ENCODE peak calls at places on chromosomes 11 and 22, in six cellular contexts. One of them, this sample, is unnamed.

GRCh38 chr11:1225386-1226225 is 2.7 kb downstream of the MUC5B start:
- DNase-seq in A549: no peak
- DNase-seq in HepG2: no peak
- DNase-seq in NB4: no peak
- DNase-seq in K562: no peak
- DNase-seq in endothelial cell of umbilical vein: no peak
- DNase-seq in this sample: no peak

GRCh38 chr22:36918730-36919129 is 5.3 kb downstream of the CSF2RB start:
- DNase-seq in A549: no peak
- DNase-seq in HepG2: no peak
- DNase-seq in NB4: no peak
- DNase-seq in K562: no peak
- DNase-seq in endothelial cell of umbilical vein: no peak
- DNase-seq in this sample: no peak

GRCh38 chr11:9459573-9460321 is 1.1 kb upstream of the ZNF143 start:
- DNase-seq in A549: peak; percentile 66
- DNase-seq in HepG2: peak; percentile 35
- DNase-seq in NB4: peak; percentile 69
- DNase-seq in K562: peak; percentile 61
- DNase-seq in endothelial cell of umbilical vein: peak; percentile 70
- DNase-seq in this sample: no peak

GRCh38 chr11:36628765-36629199 is 30.7 kb upstream of the RAG2 start:
- DNase-seq in A549: no peak
- DNase-seq in HepG2: no peak
- DNase-seq in NB4: no peak
- DNase-seq in K562: no peak
- DNase-seq in endothelial cell of umbilical vein: no peak
- DNase-seq in this sample: no peak

GRCh38 chr22:16922076-16922475 is 85.9 kb downstream of the GAB4 start:
- DNase-seq in A549: no peak
- DNase-seq in HepG2: no peak
- DNase-seq in NB4: no peak
- DNase-seq in K562: no peak
- DNase-seq in endothelial cell of umbilical vein: no peak
- DNase-seq in this sample: no peak

GRCh38 chr22:28538922-28539321 is 140.7 kb downstream of the TTC28 start:
- DNase-seq in A549: no peak
- DNase-seq in HepG2: no peak
- DNase-seq in NB4: no peak
- DNase-seq in K562: no peak
- DNase-seq in endothelial cell of umbilical vein: no peak
- DNase-seq in this sample: no peak

GRCh38 chr22:19147193-19147780 is 2.8 kb downstream of the GSC2 start:
- DNase-seq in A549: no peak
- DNase-seq in HepG2: no peak
- DNase-seq in NB4: no peak
- DNase-seq in K562: no peak
- DNase-seq in endothelial cell of umbilical vein: no peak
- DNase-seq in this sample: no peak

GRCh38 chr11:134660416-134660815 is 248.4 kb upstream of the B3GAT1 start:
- DNase-seq in A549: no peak
- DNase-seq in HepG2: no peak
- DNase-seq in NB4: no peak
- DNase-seq in K562: no peak
- DNase-seq in endothelial cell of umbilical vein: no peak
- DNase-seq in this sample: no peak

GRCh38 chr22:38751422-38752346 is 4.1 kb downstream of the SUN2 start:
- DNase-seq in A549: no peak
- DNase-seq in HepG2: no peak
- DNase-seq in NB4: peak; percentile 91
- DNase-seq in K562: no peak
- DNase-seq in endothelial cell of umbilical vein: no peak
- DNase-seq in this sample: peak; percentile 65

GRCh38 chr11:95283653-95284052 is 52.7 kb upstream of the SESN3 start:
- DNase-seq in A549: no peak
- DNase-seq in HepG2: no peak
- DNase-seq in NB4: peak; percentile 26
- DNase-seq in K562: no peak
- DNase-seq in endothelial cell of umbilical vein: no peak
- DNase-seq in this sample: no peak

GRCh38 chr22:39984006-39984405 is 10.7 kb upstream of the FAM83F start:
- DNase-seq in A549: no peak
- DNase-seq in HepG2: no peak
- DNase-seq in NB4: no peak
- DNase-seq in K562: peak; percentile 50
- DNase-seq in endothelial cell of umbilical vein: no peak
- DNase-seq in this sample: no peak

GRCh38 chr22:30602049-30602448 is 4.9 kb upstream of the TCN2 start:
- DNase-seq in A549: peak; percentile 62
- DNase-seq in HepG2: peak; percentile 47
- DNase-seq in NB4: peak; percentile 65
- DNase-seq in K562: peak; percentile 45
- DNase-seq in endothelial cell of umbilical vein: peak; percentile 26
- DNase-seq in this sample: no peak

GRCh38 chr11:33638608-33639007 is 62.0 kb downstream of the C11orf91 start:
- DNase-seq in A549: no peak
- DNase-seq in HepG2: no peak
- DNase-seq in NB4: no peak
- DNase-seq in K562: no peak
- DNase-seq in endothelial cell of umbilical vein: no peak
- DNase-seq in this sample: no peak

GRCh38 chr11:27977031-27977430 is 130.9 kb downstream of the KIF18A start:
- DNase-seq in A549: peak; percentile 10
- DNase-seq in HepG2: no peak
- DNase-seq in NB4: no peak
- DNase-seq in K562: no peak
- DNase-seq in endothelial cell of umbilical vein: no peak
- DNase-seq in this sample: no peak

GRCh38 chr22:19047993-19048392 is 74.2 kb downstream of the DGCR2 start:
- DNase-seq in A549: no peak
- DNase-seq in HepG2: no peak
- DNase-seq in NB4: no peak
- DNase-seq in K562: no peak
- DNase-seq in endothelial cell of umbilical vein: no peak
- DNase-seq in this sample: no peak

GRCh38 chr11:126968915-126969314 is 31.7 kb downstream of the KIRREL3 start:
- DNase-seq in A549: no peak
- DNase-seq in HepG2: no peak
- DNase-seq in NB4: peak; percentile 13
- DNase-seq in K562: peak; percentile 3
- DNase-seq in endothelial cell of umbilical vein: no peak
- DNase-seq in this sample: no peak

GRCh38 chr11:117969160-117969991 is 16.8 kb upstream of the IL10RA start:
- DNase-seq in A549: no peak
- DNase-seq in HepG2: no peak
- DNase-seq in NB4: no peak
- DNase-seq in K562: no peak
- DNase-seq in endothelial cell of umbilical vein: no peak
- DNase-seq in this sample: no peak

GRCh38 chr22:29331213-29331612 is 15.7 kb upstream of the RASL10A start:
- DNase-seq in A549: no peak
- DNase-seq in HepG2: no peak
- DNase-seq in NB4: no peak
- DNase-seq in K562: no peak
- DNase-seq in endothelial cell of umbilical vein: no peak
- DNase-seq in this sample: no peak

GRCh38 chr11:126914941-126915340 is 85.6 kb downstream of the KIRREL3 start:
- DNase-seq in A549: no peak
- DNase-seq in HepG2: no peak
- DNase-seq in NB4: no peak
- DNase-seq in K562: no peak
- DNase-seq in endothelial cell of umbilical vein: no peak
- DNase-seq in this sample: no peak

GRCh38 chr11:67316882-67317364 is 13.6 kb downstream of the SSH3 start:
- DNase-seq in A549: no peak
- DNase-seq in HepG2: no peak
- DNase-seq in NB4: no peak
- DNase-seq in K562: no peak
- DNase-seq in endothelial cell of umbilical vein: no peak
- DNase-seq in this sample: no peak

GRCh38 chr11:85893378-85893777 is 38.2 kb downstream of the CCDC83 start:
- DNase-seq in A549: no peak
- DNase-seq in HepG2: no peak
- DNase-seq in NB4: no peak
- DNase-seq in K562: no peak
- DNase-seq in endothelial cell of umbilical vein: no peak
- DNase-seq in this sample: no peak

GRCh38 chr22:34847072-34847471 is 218.9 kb upstream of the ISX start:
- DNase-seq in A549: no peak
- DNase-seq in HepG2: no peak
- DNase-seq in NB4: no peak
- DNase-seq in K562: no peak
- DNase-seq in endothelial cell of umbilical vein: no peak
- DNase-seq in this sample: peak; percentile 36

GRCh38 chr11:32987851-32988250 is 27.8 kb upstream of the DEPDC7 start:
- DNase-seq in A549: no peak
- DNase-seq in HepG2: no peak
- DNase-seq in NB4: no peak
- DNase-seq in K562: no peak
- DNase-seq in endothelial cell of umbilical vein: no peak
- DNase-seq in this sample: no peak

GRCh38 chr22:49811014-49811791 is 16.5 kb downstream of the BRD1 start:
- DNase-seq in A549: no peak
- DNase-seq in HepG2: no peak
- DNase-seq in NB4: no peak
- DNase-seq in K562: no peak
- DNase-seq in endothelial cell of umbilical vein: no peak
- DNase-seq in this sample: no peak

GRCh38 chr11:112610494-112610893 is 349.8 kb upstream of the PLET1 start:
- DNase-seq in A549: no peak
- DNase-seq in HepG2: no peak
- DNase-seq in NB4: no peak
- DNase-seq in K562: no peak
- DNase-seq in endothelial cell of umbilical vein: peak; percentile 6
- DNase-seq in this sample: no peak

GRCh38 chr11:19525714-19526113 is 186.9 kb upstream of the NAV2 start:
- DNase-seq in A549: no peak
- DNase-seq in HepG2: no peak
- DNase-seq in NB4: no peak
- DNase-seq in K562: no peak
- DNase-seq in endothelial cell of umbilical vein: no peak
- DNase-seq in this sample: no peak

GRCh38 chr11:100789500-100789899 is 102.4 kb downstream of the ARHGAP42 start:
- DNase-seq in A549: peak; percentile 44
- DNase-seq in HepG2: peak; percentile 12
- DNase-seq in NB4: peak; percentile 15
- DNase-seq in K562: peak; percentile 58
- DNase-seq in endothelial cell of umbilical vein: no peak
- DNase-seq in this sample: no peak

GRCh38 chr11:7442588-7443215 is 42.6 kb upstream of the OLFML1 start:
- DNase-seq in A549: peak; percentile 54
- DNase-seq in HepG2: peak; percentile 43
- DNase-seq in NB4: peak; percentile 64
- DNase-seq in K562: peak; percentile 65
- DNase-seq in endothelial cell of umbilical vein: peak; percentile 63
- DNase-seq in this sample: peak; percentile 30
- TF ChIP-seq MYC in A549: no peak
- TF ChIP-seq MYC in HepG2: no peak
- TF ChIP-seq MYC in NB4: no peak
- TF ChIP-seq MYC in K562: no peak
- TF ChIP-seq MYC in endothelial cell of umbilical vein: no peak
- TF ChIP-seq MYC in this sample: no peak

GRCh38 chr11:69637601-69637955 is 3.4 kb upstream of the CCND1 start:
- DNase-seq in A549: no peak
- DNase-seq in HepG2: no peak
- DNase-seq in NB4: no peak
- DNase-seq in K562: no peak
- DNase-seq in endothelial cell of umbilical vein: no peak
- DNase-seq in this sample: no peak

GRCh38 chr11:69639843-69640242 is 1.1 kb upstream of the CCND1 start:
- DNase-seq in A549: no peak
- DNase-seq in HepG2: no peak
- DNase-seq in NB4: no peak
- DNase-seq in K562: no peak
- DNase-seq in endothelial cell of umbilical vein: no peak
- DNase-seq in this sample: no peak

GRCh38 chr11:69637956-69638871 is 2.7 kb upstream of the CCND1 start:
- DNase-seq in A549: peak; percentile 75
- DNase-seq in HepG2: no peak
- DNase-seq in NB4: peak; percentile 65
- DNase-seq in K562: no peak
- DNase-seq in endothelial cell of umbilical vein: peak; percentile 72
- DNase-seq in this sample: no peak

GRCh38 chr11:69640260-69640994 is 529 bp upstream of the CCND1 start:
- DNase-seq in A549: peak; percentile 45
- DNase-seq in HepG2: no peak
- DNase-seq in NB4: peak; percentile 42
- DNase-seq in K562: no peak
- DNase-seq in endothelial cell of umbilical vein: peak; percentile 47
- DNase-seq in this sample: no peak

GRCh38 chr11:69638941-69639681 is 1.8 kb upstream of the CCND1 start:
- DNase-seq in A549: peak; percentile 98
- DNase-seq in HepG2: peak; percentile 90
- DNase-seq in NB4: peak; percentile 92
- DNase-seq in K562: peak; percentile 80
- DNase-seq in endothelial cell of umbilical vein: peak; percentile 94
- DNase-seq in this sample: no peak
- TF ChIP-seq MYC in A549: no peak
- TF ChIP-seq MYC in HepG2: no peak
- TF ChIP-seq MYC in NB4: peak; percentile 23
- TF ChIP-seq MYC in K562: no peak
- TF ChIP-seq MYC in endothelial cell of umbilical vein: no peak
- TF ChIP-seq MYC in this sample: no peak

GRCh38 chr11:6968816-6969215 is 42.6 kb downstream of the ZNF215 start:
- DNase-seq in A549: no peak
- DNase-seq in HepG2: no peak
- DNase-seq in NB4: no peak
- DNase-seq in K562: no peak
- DNase-seq in endothelial cell of umbilical vein: no peak
- DNase-seq in this sample: no peak
- TF ChIP-seq MYC in A549: no peak
- TF ChIP-seq MYC in HepG2: no peak
- TF ChIP-seq MYC in NB4: no peak
- TF ChIP-seq MYC in K562: no peak
- TF ChIP-seq MYC in endothelial cell of umbilical vein: no peak
- TF ChIP-seq MYC in this sample: no peak

DNA sequence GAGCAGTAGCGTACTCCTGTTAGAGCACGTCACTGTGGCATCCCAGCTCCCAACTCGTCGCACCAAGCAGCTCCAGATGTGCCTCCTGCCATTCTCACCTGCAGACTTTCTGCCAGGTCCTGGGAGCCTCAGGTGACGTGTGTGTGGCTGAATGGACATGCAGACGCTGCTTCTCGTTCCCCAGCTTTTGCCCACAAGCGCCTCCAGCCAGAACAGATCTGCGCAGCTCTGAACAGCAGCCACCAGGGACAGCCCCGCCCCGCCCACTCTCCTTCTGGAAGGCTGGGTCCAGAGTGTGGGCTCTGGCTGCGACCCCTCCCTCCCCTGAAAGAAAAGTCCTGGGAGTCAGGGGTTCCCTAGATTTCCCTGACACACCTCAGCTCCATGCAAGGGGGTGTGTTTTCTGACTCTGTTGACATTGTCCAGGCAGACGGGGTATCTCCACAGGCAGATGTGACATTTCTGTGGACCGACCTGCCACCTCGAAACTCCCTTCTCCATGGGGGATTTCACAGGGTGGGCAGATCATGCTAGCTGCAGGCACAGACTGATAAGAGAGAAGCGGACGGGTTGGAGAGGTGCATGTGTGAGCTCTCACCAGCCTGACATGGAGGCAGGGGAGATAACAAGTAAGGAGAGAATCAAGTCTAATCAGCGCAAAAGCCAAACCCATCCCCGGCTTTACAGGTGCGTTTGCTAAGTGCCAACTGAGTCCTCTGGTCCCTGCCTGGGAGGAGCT is 19.7 kb downstream of the SLCO2B1 start:
- DNase-seq in A549: no peak
- DNase-seq in HepG2: no peak
- DNase-seq in NB4: no peak
- DNase-seq in K562: peak; percentile 53
- DNase-seq in endothelial cell of umbilical vein: no peak
- DNase-seq in this sample: no peak
- TF ChIP-seq MYC in A549: no peak
- TF ChIP-seq MYC in HepG2: no peak
- TF ChIP-seq MYC in NB4: no peak
- TF ChIP-seq MYC in K562: no peak
- TF ChIP-seq MYC in endothelial cell of umbilical vein: no peak
- TF ChIP-seq MYC in this sample: no peak